ENCODE peak calls at places on chromosomes 6 and 20, in ten cellular contexts. One of them, this sample, is unnamed.

GRCh38 chr6:189676-190075 is 102.6 kb upstream of the DUSP22 start:
- DNase-seq in OCI-LY7: no peak
- DNase-seq in body of pancreas: no peak
- DNase-seq in upper lobe of right lung: no peak
- DNase-seq in left ventricle myocardium inferior: no peak
- DNase-seq in hepatocyte: no peak
- DNase-seq in spleen: no peak
- DNase-seq in ovary: no peak
- DNase-seq in heart right ventricle: no peak
- DNase-seq in AG04450: no peak
- DNase-seq in this sample: no peak

GRCh38 chr20:34240121-34240520 is 1.1 kb upstream of the ASIP start:
- DNase-seq in heart right ventricle: no peak
- DNase-seq in OCI-LY7: peak; percentile 39
- DNase-seq in upper lobe of right lung: no peak
- DNase-seq in AG04450: no peak
- DNase-seq in body of pancreas: no peak
- DNase-seq in ovary: no peak
- DNase-seq in left ventricle myocardium inferior: no peak
- DNase-seq in spleen: no peak
- DNase-seq in hepatocyte: no peak
- DNase-seq in this sample: no peak

GRCh38 chr6:122622404-122622938 is 12.3 kb downstream of the PKIB start:
- DNase-seq in left ventricle myocardium inferior: no peak
- DNase-seq in spleen: no peak
- DNase-seq in OCI-LY7: no peak
- DNase-seq in AG04450: no peak
- DNase-seq in hepatocyte: peak; percentile 17
- DNase-seq in heart right ventricle: no peak
- DNase-seq in upper lobe of right lung: no peak
- DNase-seq in ovary: peak; percentile 17
- DNase-seq in body of pancreas: no peak
- DNase-seq in this sample: no peak

GRCh38 chr6:167910007-167910406 is 83.3 kb downstream of the AFDN start:
- DNase-seq in ovary: no peak
- DNase-seq in body of pancreas: no peak
- DNase-seq in heart right ventricle: no peak
- DNase-seq in hepatocyte: no peak
- DNase-seq in left ventricle myocardium inferior: no peak
- DNase-seq in spleen: no peak
- DNase-seq in upper lobe of right lung: no peak
- DNase-seq in OCI-LY7: no peak
- DNase-seq in AG04450: no peak
- DNase-seq in this sample: no peak

GRCh38 chr20:37383229-37383989 is 37.5 kb downstream of the SRC start:
- DNase-seq in AG04450: no peak
- DNase-seq in body of pancreas: no peak
- DNase-seq in left ventricle myocardium inferior: no peak
- DNase-seq in heart right ventricle: no peak
- DNase-seq in ovary: peak; percentile 38
- DNase-seq in OCI-LY7: no peak
- DNase-seq in hepatocyte: peak; percentile 28
- DNase-seq in upper lobe of right lung: peak; percentile 57
- DNase-seq in spleen: peak; percentile 61
- DNase-seq in this sample: peak; percentile 48

GRCh38 chr20:15882553-15882952 is 690.7 kb downstream of the KIF16B start:
- DNase-seq in AG04450: no peak
- DNase-seq in spleen: no peak
- DNase-seq in upper lobe of right lung: no peak
- DNase-seq in heart right ventricle: no peak
- DNase-seq in body of pancreas: no peak
- DNase-seq in OCI-LY7: no peak
- DNase-seq in left ventricle myocardium inferior: no peak
- DNase-seq in hepatocyte: no peak
- DNase-seq in ovary: no peak
- DNase-seq in this sample: no peak

GRCh38 chr6:44712353-44713147 is 325.0 kb downstream of the CDC5L start:
- DNase-seq in spleen: no peak
- DNase-seq in left ventricle myocardium inferior: no peak
- DNase-seq in heart right ventricle: no peak
- DNase-seq in hepatocyte: no peak
- DNase-seq in body of pancreas: no peak
- DNase-seq in upper lobe of right lung: no peak
- DNase-seq in ovary: no peak
- DNase-seq in OCI-LY7: no peak
- DNase-seq in AG04450: no peak
- DNase-seq in this sample: no peak

GRCh38 chr6:3222506-3223038 is 4.9 kb downstream of the TUBB2B start:
- DNase-seq in hepatocyte: no peak
- DNase-seq in ovary: no peak
- DNase-seq in OCI-LY7: no peak
- DNase-seq in heart right ventricle: no peak
- DNase-seq in body of pancreas: no peak
- DNase-seq in left ventricle myocardium inferior: no peak
- DNase-seq in spleen: no peak
- DNase-seq in AG04450: no peak
- DNase-seq in upper lobe of right lung: no peak
- DNase-seq in this sample: no peak

GRCh38 chr20:5504061-5504739 is 187.4 kb upstream of the PROKR2 start:
- DNase-seq in spleen: peak; percentile 80
- DNase-seq in heart right ventricle: peak; percentile 76
- DNase-seq in OCI-LY7: no peak
- DNase-seq in hepatocyte: no peak
- DNase-seq in upper lobe of right lung: peak; percentile 81
- DNase-seq in ovary: peak; percentile 18
- DNase-seq in AG04450: no peak
- DNase-seq in left ventricle myocardium inferior: peak; percentile 77
- DNase-seq in body of pancreas: peak; percentile 63
- DNase-seq in this sample: peak; percentile 80

GRCh38 chr6:119952696-119953095 is 603.1 kb upstream of the MAN1A1 start:
- DNase-seq in hepatocyte: no peak
- DNase-seq in AG04450: no peak
- DNase-seq in body of pancreas: no peak
- DNase-seq in upper lobe of right lung: no peak
- DNase-seq in heart right ventricle: no peak
- DNase-seq in spleen: no peak
- DNase-seq in ovary: no peak
- DNase-seq in OCI-LY7: no peak
- DNase-seq in left ventricle myocardium inferior: no peak
- DNase-seq in this sample: no peak

GRCh38 chr6:157272866-157273755 is 50.2 kb downstream of the TMEM242 start:
- DNase-seq in hepatocyte: no peak
- DNase-seq in heart right ventricle: no peak
- DNase-seq in OCI-LY7: peak; percentile 81
- DNase-seq in left ventricle myocardium inferior: no peak
- DNase-seq in AG04450: no peak
- DNase-seq in body of pancreas: no peak
- DNase-seq in ovary: no peak
- DNase-seq in upper lobe of right lung: no peak
- DNase-seq in spleen: peak; percentile 75
- DNase-seq in this sample: no peak

GRCh38 chr6:125808060-125808459 is 17.3 kb downstream of the NCOA7 start:
- DNase-seq in spleen: no peak
- DNase-seq in heart right ventricle: no peak
- DNase-seq in left ventricle myocardium inferior: no peak
- DNase-seq in hepatocyte: no peak
- DNase-seq in upper lobe of right lung: no peak
- DNase-seq in body of pancreas: no peak
- DNase-seq in ovary: no peak
- DNase-seq in OCI-LY7: no peak
- DNase-seq in AG04450: no peak
- DNase-seq in this sample: no peak

DNA sequence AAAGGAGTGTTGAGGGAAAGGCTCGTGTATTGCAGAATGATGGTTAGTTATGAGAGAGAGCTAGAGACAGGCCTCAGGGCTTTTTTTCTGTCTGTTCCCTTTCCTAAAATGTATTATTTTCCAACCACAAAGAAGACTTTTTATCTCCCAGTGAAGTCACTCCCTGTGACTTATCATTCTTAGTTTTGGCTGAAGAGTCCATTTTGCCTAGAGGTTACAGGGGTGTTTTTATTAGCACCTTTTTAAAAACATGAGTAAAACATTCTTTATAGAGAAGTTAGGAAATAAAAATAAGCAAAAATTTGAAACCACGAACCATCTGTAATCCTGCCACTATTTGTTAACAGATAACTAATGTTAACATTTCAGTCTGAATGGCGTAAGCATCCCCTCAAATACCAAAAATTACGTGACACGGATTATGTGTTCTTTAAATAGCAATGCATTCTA is 37.3 kb upstream of the LTV1 start:
- DNase-seq in spleen: no peak
- DNase-seq in body of pancreas: no peak
- DNase-seq in left ventricle myocardium inferior: no peak
- DNase-seq in hepatocyte: no peak
- DNase-seq in heart right ventricle: no peak
- DNase-seq in OCI-LY7: no peak
- DNase-seq in upper lobe of right lung: no peak
- DNase-seq in ovary: no peak
- DNase-seq in AG04450: peak; percentile 8
- DNase-seq in this sample: no peak
- H3K9me3 ChIP-seq in spleen: no peaks in the 10 kb centered on the region
- H3K9me3 ChIP-seq in body of pancreas: no peaks in the 10 kb centered on the region
- H3K9me3 ChIP-seq in left ventricle myocardium inferior: no peaks in the 10 kb centered on the region
- H3K9me3 ChIP-seq in hepatocyte: no peaks in the 10 kb centered on the region
- H3K9me3 ChIP-seq in heart right ventricle: no peaks in the 10 kb centered on the region
- H3K9me3 ChIP-seq in OCI-LY7: no peaks in the 10 kb centered on the region
- H3K9me3 ChIP-seq in upper lobe of right lung: no peaks in the 10 kb centered on the region
- H3K9me3 ChIP-seq in ovary: no peaks in the 10 kb centered on the region
- H3K9me3 ChIP-seq in AG04450: no peaks in the 10 kb centered on the region
- H3K9me3 ChIP-seq in this sample: no peaks in the 10 kb centered on the region

DNA sequence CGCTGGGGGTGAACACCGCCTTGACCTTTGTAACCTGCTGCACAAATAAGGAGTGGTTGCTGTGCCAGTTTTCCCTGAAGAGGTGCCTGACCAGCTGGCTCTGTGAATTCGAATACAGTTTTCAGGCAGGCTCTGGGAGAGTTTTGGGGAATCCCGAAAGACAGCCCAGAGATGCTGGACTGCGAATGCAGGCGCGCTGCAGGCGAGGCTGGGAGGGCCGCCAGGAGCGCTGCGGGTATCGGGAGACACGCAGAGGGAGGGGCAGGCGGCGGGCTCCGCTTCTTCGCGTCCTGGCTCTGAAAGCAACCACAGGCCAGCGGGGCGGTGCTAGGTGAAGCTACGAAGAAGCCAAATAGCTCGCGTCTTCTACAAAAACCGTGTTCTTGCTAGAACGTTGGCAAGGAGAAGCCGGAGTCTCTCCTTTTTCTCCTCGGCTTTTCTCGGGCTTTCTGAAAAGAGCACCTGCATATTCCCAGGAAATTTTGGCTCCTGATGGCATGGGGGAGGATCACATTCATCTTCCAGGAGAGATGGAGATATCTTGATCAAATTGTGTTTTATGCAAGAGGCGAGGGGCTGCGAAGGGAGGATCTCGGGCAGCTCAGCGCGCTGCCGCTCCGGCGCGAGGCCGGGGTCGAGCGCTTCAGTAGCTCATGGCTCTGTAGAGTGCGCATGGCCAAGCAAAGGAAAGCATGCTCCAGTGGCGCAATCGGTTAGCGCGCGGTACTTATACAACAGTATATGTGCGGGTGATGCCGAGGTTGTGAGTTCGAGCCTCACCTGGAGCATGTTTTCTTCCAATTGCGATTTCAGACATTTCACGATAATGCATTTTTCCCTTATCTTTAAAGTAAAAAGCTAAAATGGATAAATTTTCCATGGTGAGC is 158.1 kb upstream of the ZNF184 start:
- DNase-seq in spleen: no peak
- DNase-seq in OCI-LY7: no peak
- DNase-seq in AG04450: no peak
- DNase-seq in upper lobe of right lung: peak; percentile 65
- DNase-seq in left ventricle myocardium inferior: no peak
- DNase-seq in hepatocyte: peak; percentile 84
- DNase-seq in heart right ventricle: no peak
- DNase-seq in body of pancreas: no peak
- DNase-seq in ovary: peak; percentile 27
- DNase-seq in this sample: peak; percentile 52
- H3K4me3 ChIP-seq in spleen: no peak overlapping the region
- H3K4me3 ChIP-seq in OCI-LY7: no peak overlapping the region
- H3K4me3 ChIP-seq in AG04450: peak overlapping the region; percentile 42
- H3K4me3 ChIP-seq in upper lobe of right lung: no peak overlapping the region
- H3K4me3 ChIP-seq in left ventricle myocardium inferior: peak overlapping the region; percentile 43
- H3K4me3 ChIP-seq in hepatocyte: peak overlapping the region; percentile 56
- H3K4me3 ChIP-seq in heart right ventricle: peak overlapping the region; percentile 8
- H3K4me3 ChIP-seq in body of pancreas: no peak overlapping the region
- H3K4me3 ChIP-seq in ovary: peak overlapping the region; percentile 10
- H3K4me3 ChIP-seq in this sample: peak overlapping the region; percentile 37

GRCh38 chr20:40606660-40607059 is 82.4 kb downstream of the MAFB start:
- DNase-seq in OCI-LY7: no peak
- DNase-seq in spleen: no peak
- DNase-seq in upper lobe of right lung: no peak
- DNase-seq in body of pancreas: no peak
- DNase-seq in left ventricle myocardium inferior: no peak
- DNase-seq in heart right ventricle: no peak
- DNase-seq in ovary: no peak
- DNase-seq in AG04450: no peak
- DNase-seq in hepatocyte: no peak
- DNase-seq in this sample: no peak
- TF ChIP-seq CTCF in OCI-LY7: no peak
- TF ChIP-seq CTCF in spleen: no peak
- TF ChIP-seq CTCF in upper lobe of right lung: no peak
- TF ChIP-seq CTCF in body of pancreas: no peak
- TF ChIP-seq CTCF in left ventricle myocardium inferior: no peak
- TF ChIP-seq CTCF in heart right ventricle: no peak
- TF ChIP-seq CTCF in ovary: no peak
- TF ChIP-seq CTCF in AG04450: no peak
- TF ChIP-seq CTCF in hepatocyte: no peak
- TF ChIP-seq CTCF in this sample: no peak

GRCh38 chr20:42276718-42277117 is 658.5 kb upstream of the CHD6 start:
- DNase-seq in left ventricle myocardium inferior: no peak
- DNase-seq in AG04450: no peak
- DNase-seq in spleen: no peak
- DNase-seq in body of pancreas: no peak
- DNase-seq in hepatocyte: no peak
- DNase-seq in OCI-LY7: no peak
- DNase-seq in heart right ventricle: no peak
- DNase-seq in upper lobe of right lung: no peak
- DNase-seq in ovary: no peak
- DNase-seq in this sample: no peak

GRCh38 chr20:42281801-42282200 is 663.6 kb upstream of the CHD6 start:
- DNase-seq in upper lobe of right lung: no peak
- DNase-seq in ovary: no peak
- DNase-seq in heart right ventricle: no peak
- DNase-seq in body of pancreas: no peak
- DNase-seq in left ventricle myocardium inferior: no peak
- DNase-seq in spleen: no peak
- DNase-seq in AG04450: no peak
- DNase-seq in hepatocyte: no peak
- DNase-seq in OCI-LY7: no peak
- DNase-seq in this sample: no peak

GRCh38 chr20:42274977-42275376 is 656.8 kb upstream of the CHD6 start:
- DNase-seq in spleen: no peak
- DNase-seq in body of pancreas: no peak
- DNase-seq in heart right ventricle: no peak
- DNase-seq in OCI-LY7: no peak
- DNase-seq in ovary: no peak
- DNase-seq in hepatocyte: no peak
- DNase-seq in AG04450: no peak
- DNase-seq in left ventricle myocardium inferior: no peak
- DNase-seq in upper lobe of right lung: no peak
- DNase-seq in this sample: no peak

GRCh38 chr20:42272516-42272915 is 654.3 kb upstream of the CHD6 start:
- DNase-seq in ovary: no peak
- DNase-seq in OCI-LY7: no peak
- DNase-seq in hepatocyte: no peak
- DNase-seq in spleen: no peak
- DNase-seq in upper lobe of right lung: no peak
- DNase-seq in AG04450: no peak
- DNase-seq in left ventricle myocardium inferior: no peak
- DNase-seq in body of pancreas: no peak
- DNase-seq in heart right ventricle: no peak
- DNase-seq in this sample: no peak

GRCh38 chr20:42277203-42277602 is 659.0 kb upstream of the CHD6 start:
- DNase-seq in hepatocyte: no peak
- DNase-seq in ovary: no peak
- DNase-seq in body of pancreas: no peak
- DNase-seq in heart right ventricle: no peak
- DNase-seq in AG04450: no peak
- DNase-seq in spleen: no peak
- DNase-seq in left ventricle myocardium inferior: no peak
- DNase-seq in upper lobe of right lung: no peak
- DNase-seq in OCI-LY7: no peak
- DNase-seq in this sample: no peak
- H3K9me3 ChIP-seq in hepatocyte: no peaks in the 10 kb centered on the region
- H3K9me3 ChIP-seq in ovary: no peaks in the 10 kb centered on the region
- H3K9me3 ChIP-seq in body of pancreas: no peaks in the 10 kb centered on the region
- H3K9me3 ChIP-seq in heart right ventricle: no peaks in the 10 kb centered on the region
- H3K9me3 ChIP-seq in AG04450: peaks cover 21% of the 10 kb centered on the region
- H3K9me3 ChIP-seq in spleen: no peaks in the 10 kb centered on the region
- H3K9me3 ChIP-seq in left ventricle myocardium inferior: no peaks in the 10 kb centered on the region
- H3K9me3 ChIP-seq in upper lobe of right lung: no peaks in the 10 kb centered on the region
- H3K9me3 ChIP-seq in OCI-LY7: no peaks in the 10 kb centered on the region
- H3K9me3 ChIP-seq in this sample: no peaks in the 10 kb centered on the region